ENCODE peak calls at places on chromosomes 5 and 9, in eight cellular contexts. D is cardiac muscle cell; I is SJSA1; V is cerebellar nuclear complex; E is mesenchymal stem cell; U is activated naive CD8-positive, alpha-beta T cell treated with anti-CD3 and anti-CD28 coated beads, Interleukin-2, amount 10 ng/mL, durations not matched to agents 7 days and 5 days; N is amygdala; O is CD8-positive, alpha-beta memory T cell. S is an unnamed sample.

GRCh38 chr9:2158729-2159128 is 143.6 kb downstream of the SMARCA2 start:
- DNase-seq in D (no peak), I (no peak), V (no peak), E (peak), U (no peak), N (no peak), O (no peak), S (no peak)

GRCh38 chr5:181217111-181217804 is 5.8 kb upstream of the TRIM41 start:
- DNase-seq in D (peak), I (peak), V (no peak), E (peak), U (peak), N (no peak), O (peak), S (peak)

GRCh38 chr9:97470076-97470475 is 31.4 kb upstream of the TMOD1 start:
- DNase-seq in D (peak), I (no peak), V (no peak), E (no peak), U (no peak), N (no peak), O (no peak), S (no peak)

GRCh38 chr5:115875447-115875846 is 33.7 kb downstream of the AP3S1 start:
- DNase-seq in D (no peak), I (no peak), V (no peak), E (no peak), U (no peak), N (no peak), O (no peak), S (no peak)

GRCh38 chr5:150080696-150081435 is 5.5 kb downstream of the CSF1R start:
- DNase-seq in D (no peak), I (peak), V (no peak), E (no peak), U (no peak), N (no peak), O (no peak), S (no peak)

GRCh38 chr9:33881635-33882034 is 64.7 kb downstream of the UBE2R2 start:
- DNase-seq in D (no peak), I (no peak), V (no peak), E (peak), U (no peak), N (no peak), O (no peak), S (no peak)

GRCh38 chr5:133681896-133682295 is 69.6 kb upstream of the FSTL4 start:
- DNase-seq in D (no peak), I (peak), V (no peak), E (no peak), U (no peak), N (no peak), O (no peak), S (no peak)

GRCh38 chr5:15168397-15168796 is 296.8 kb upstream of the ANKH start:
- DNase-seq in D (no peak), I (no peak), V (no peak), E (no peak), U (no peak), N (no peak), O (no peak), S (no peak)

GRCh38 chr5:133820516-133820915 is 147.9 kb downstream of the C5orf15 start:
- DNase-seq in D (peak), I (no peak), V (no peak), E (no peak), U (no peak), N (no peak), O (no peak), S (no peak)

GRCh38 chr9:97981828-97982164 is 1.3 kb upstream of the ANP32B start:
- DNase-seq in D (no peak), I (no peak), V (no peak), E (peak), U (no peak), N (no peak), O (no peak), S (no peak)

GRCh38 chr5:115414406-115415142 is 118.1 kb upstream of the CCDC112 start:
- DNase-seq in D (peak), I (no peak), V (no peak), E (peak), U (no peak), N (no peak), O (no peak), S (no peak)